ENCODE peak calls at places on chromosomes 12 and 14, in seven cellular contexts. K is WTC11; W is astrocyte of the cerebellum; J is WERI-Rb-1; G is tibial nerve; S is CD4-positive, CD25-positive, alpha-beta regulatory T cell; B is activated naive CD4-positive, alpha-beta T cell treated with anti-CD3 and anti-CD28 coated beads, Interleukin-2, amount 10 ng/mL, durations not matched to agents 7 days and 5 days. F is an unnamed sample.

GRCh38 chr12:15629108-15629507 is 160.1 kb downstream of the EPS8 start:
- DNase-seq in G (peak), W (peak), K (no peak), S (no peak), B (no peak), J (no peak), F (no peak)

GRCh38 chr14:89621009-89621421 is 204.0 kb upstream of the FOXN3 start:
- DNase-seq in S (peak), B (peak), J (no peak), W (no peak), G (no peak), K (no peak), F (peak)

GRCh38 chr14:26577711-26578110 is 20.1 kb downstream of the NOVA1 start:
- DNase-seq in K (no peak), J (no peak), B (no peak), W (no peak), G (no peak), S (no peak), F (no peak)

GRCh38 chr14:58288106-58288792 is 10.1 kb upstream of the ARID4A start:
- DNase-seq in B (no peak), K (no peak), J (no peak), W (no peak), G (no peak), S (no peak), F (no peak)

GRCh38 chr14:104031384-104031783 is 54.1 kb upstream of the ASPG start:
- DNase-seq in J (peak), W (no peak), K (no peak), B (no peak), S (no peak), G (no peak), F (no peak)

GRCh38 chr14:72845196-72845595 is 48.7 kb downstream of the DPF3 start:
- DNase-seq in S (no peak), B (no peak), G (no peak), K (no peak), J (no peak), W (no peak), F (no peak)

GRCh38 chr14:71011479-71011878 is 104.2 kb downstream of the PCNX1 start:
- DNase-seq in B (no peak), S (peak), J (no peak), K (no peak), G (no peak), W (no peak), F (no peak)

GRCh38 chr14:76282581-76282980 is 93.4 kb upstream of the ESRRB start:
- DNase-seq in S (no peak), B (no peak), K (no peak), W (no peak), J (no peak), G (no peak), F (no peak)

GRCh38 chr12:105288311-105288996 is 42.0 kb upstream of the C12orf75 start:
- DNase-seq in W (no peak), G (no peak), J (no peak), B (no peak), S (peak), K (no peak), F (no peak)

GRCh38 chr14:36047912-36048311 is 128.6 kb downstream of the PTCSC3 start:
- DNase-seq in G (no peak), S (no peak), B (no peak), J (no peak), K (no peak), W (no peak), F (no peak)

GRCh38 chr14:87955501-87955900 is 37.5 kb downstream of the GALC start:
- DNase-seq in B (no peak), K (no peak), G (no peak), S (no peak), J (no peak), W (no peak), F (no peak)

GRCh38 chr12:15364221-15365170 is 42.2 kb downstream of the PTPRO start:
- DNase-seq in S (no peak), B (no peak), K (no peak), J (no peak), G (no peak), W (peak), F (no peak)

GRCh38 chr12:54287316-54288157 is 7.0 kb downstream of the HNRNPA1 start:
- DNase-seq in G (no peak), B (no peak), S (no peak), J (no peak), W (no peak), K (no peak), F (no peak)

GRCh38 chr12:19021240-19021639 is 108.3 kb upstream of the PLEKHA5 start:
- DNase-seq in S (no peak), K (no peak), W (no peak), B (no peak), J (no peak), G (no peak), F (no peak)

GRCh38 chr12:124668602-124669001 is 101.2 kb upstream of the NCOR2 start:
- DNase-seq in G (no peak), K (no peak), W (no peak), J (no peak), B (no peak), S (no peak), F (no peak)

GRCh38 chr12:130495156-130495555 is 157.5 kb downstream of the PIWIL1 start:
- DNase-seq in B (no peak), G (no peak), S (no peak), J (no peak), K (no peak), W (no peak), F (no peak)

GRCh38 chr12:38465020-38465419 is 148.4 kb downstream of the ALG10B start:
- DNase-seq in B (no peak), G (no peak), W (no peak), J (no peak), K (no peak), S (no peak), F (no peak)

GRCh38 chr14:99278836-99279235 is 6.8 kb upstream of the BCL11B start:
- DNase-seq in J (no peak), G (no peak), K (no peak), W (no peak), S (no peak), B (no peak), F (no peak)

GRCh38 chr12:132393245-132393795 is 63.9 kb upstream of the GALNT9 start:
- DNase-seq in G (no peak), B (no peak), S (no peak), K (no peak), J (no peak), W (no peak), F (no peak)

GRCh38 chr14:77584809-77585208 is 31.6 kb downstream of the SPTLC2 start:
- DNase-seq in K (no peak), G (no peak), S (no peak), W (no peak), J (no peak), B (no peak), F (no peak)

GRCh38 chr12:12333407-12333831 is 16.6 kb downstream of the MANSC1 start:
- DNase-seq in J (no peak), K (no peak), B (no peak), G (no peak), W (peak), S (no peak), F (no peak)

GRCh38 chr14:31229638-31230229 is 22.1 kb upstream of the HECTD1 start:
- DNase-seq in B (no peak), S (no peak), K (no peak), W (peak), J (no peak), G (peak), F (no peak)

GRCh38 chr12:89933911-89934310 is 225.3 kb upstream of the ATP2B1 start:
- DNase-seq in J (no peak), W (no peak), S (no peak), K (no peak), B (no peak), G (no peak), F (no peak)

GRCh38 chr14:101134161-101134631 is 230.7 kb upstream of the RTL1 start:
- DNase-seq in B (no peak), G (peak), J (no peak), K (no peak), W (no peak), S (no peak), F (peak)

GRCh38 chr12:42633594-42633993 is 44.0 kb upstream of the PRICKLE1 start:
- DNase-seq in S (no peak), B (no peak), J (no peak), K (no peak), W (no peak), G (no peak), F (no peak)

GRCh38 chr12:52691076-52691764 is 11.0 kb upstream of the KRT1 start:
- DNase-seq in W (no peak), J (no peak), K (peak), S (peak), B (peak), G (no peak), F (peak)

GRCh38 chr14:62847168-62847567 is 198.1 kb downstream of the KCNH5 start:
- DNase-seq in W (no peak), J (no peak), B (no peak), G (no peak), K (no peak), S (no peak), F (no peak)

GRCh38 chr14:26282578-26282977 is 315.3 kb downstream of the NOVA1 start:
- DNase-seq in G (no peak), K (no peak), W (no peak), J (no peak), S (no peak), B (no peak), F (no peak)

GRCh38 chr12:104825408-104825807 is 132.7 kb downstream of the SLC41A2 start:
- DNase-seq in J (no peak), B (peak), K (peak), W (no peak), G (no peak), S (peak), F (no peak)

GRCh38 chr12:47017901-47018479 is 61.4 kb upstream of the PCED1B start:
- DNase-seq in B (no peak), W (no peak), S (no peak), K (no peak), G (no peak), J (no peak), F (no peak)

GRCh38 chr12:132265056-132265800 is 64.2 kb downstream of the GALNT9 start:
- DNase-seq in S (no peak), B (no peak), J (no peak), K (no peak), G (no peak), W (no peak), F (no peak)

GRCh38 chr14:69553221-69553620 is 21.4 kb downstream of the CCDC177 start:
- DNase-seq in J (no peak), G (no peak), B (no peak), S (no peak), K (no peak), W (no peak), F (no peak)

F was measured in activated CD8-positive, alpha-beta T cell treated with anti-CD3 and anti-CD28 coated beads, Interleukin-2, amount 10 ng/mL, durations not matched to agents 7 days and 5 days.